ENCODE peak calls at places on chromosomes 3 and 15, in seven cellular contexts. Z, H, N, C, F, J and W are unnamed samples.

GRCh38 chr3:75329713-75330112 is 334.4 kb upstream of the FRG2C start:
- DNase-seq in Z (no peak), H (no peak), N (no peak), C (no peak), F (no peak), J (no peak), W (no peak)

GRCh38 chr3:58054652-58055051 is 46.4 kb downstream of the FLNB start:
- DNase-seq in Z (no peak), H (no peak), N (no peak), C (no peak), F (no peak), J (no peak), W (no peak)

GRCh38 chr15:76196949-76197315 is 114.3 kb downstream of the ETFA start:
- DNase-seq in Z (peak; percentile 38), H (peak; percentile 73), N (no peak), C (no peak), F (no peak), J (no peak), W (no peak)

GRCh38 chr3:139455855-139456254 is 20.5 kb downstream of the RBP2 start:
- DNase-seq in Z (no peak), H (no peak), N (peak; percentile 70), C (peak; percentile 12), F (no peak), J (no peak), W (no peak)

GRCh38 chr15:86650084-86650483 is 570.4 kb downstream of the AGBL1 start:
- DNase-seq in Z (no peak), H (no peak), N (no peak), C (no peak), F (no peak), J (no peak), W (no peak)

GRCh38 chr15:101045835-101046691 is 126.9 kb downstream of the LRRK1 start:
- DNase-seq in Z (peak; percentile 5), H (peak; percentile 51), N (no peak), C (no peak), F (peak; percentile 16), J (no peak), W (no peak)

GRCh38 chr3:150725548-150725947 is 21.8 kb upstream of the ERICH6 start:
- DNase-seq in Z (peak; percentile 75), H (no peak), N (no peak), C (no peak), F (peak; percentile 60), J (no peak), W (no peak)

GRCh38 chr3:190265795-190266194 is 56.5 kb downstream of the CLDN1 start:
- DNase-seq in Z (peak; percentile 50), H (no peak), N (no peak), C (no peak), F (no peak), J (no peak), W (no peak)

GRCh38 chr15:38540516-38540915 is 24.1 kb downstream of the RASGRP1 start:
- DNase-seq in Z (no peak), H (no peak), N (no peak), C (no peak), F (no peak), J (no peak), W (no peak)

GRCh38 chr3:151421956-151422355 is 37.4 kb upstream of the P2RY12 start:
- DNase-seq in Z (no peak), H (no peak), N (peak; percentile 24), C (no peak), F (no peak), J (no peak), W (no peak)

GRCh38 chr3:11185564-11186317 is 31.4 kb downstream of the HRH1 start:
- DNase-seq in Z (peak; percentile 75), H (no peak), N (no peak), C (no peak), F (peak; percentile 75), J (no peak), W (no peak)

GRCh38 chr3:37810788-37811187 is 50.9 kb upstream of the CTDSPL start:
- DNase-seq in Z (no peak), H (no peak), N (no peak), C (no peak), F (no peak), J (no peak), W (no peak)

GRCh38 chr3:123481722-123482457 is 33.0 kb upstream of the ADCY5 start:
- DNase-seq in Z (no peak), H (peak; percentile 51), N (no peak), C (no peak), F (no peak), J (no peak), W (no peak)

GRCh38 chr3:25576146-25576545 is 88.6 kb downstream of the TOP2B start:
- DNase-seq in Z (no peak), H (no peak), N (no peak), C (no peak), F (no peak), J (no peak), W (no peak)

GRCh38 chr3:196141866-196142673 is 60.2 kb upstream of the TFRC start:
- DNase-seq in Z (no peak), H (no peak), N (no peak), C (no peak), F (peak; percentile 79), J (no peak), W (no peak)

GRCh38 chr3:52531636-52532516 is 1.8 kb downstream of the NT5DC2 start:
- DNase-seq in Z (no peak), H (peak; percentile 76), N (no peak), C (no peak), F (peak; percentile 25), J (no peak), W (peak; percentile 16)

GRCh38 chr15:77369168-77369567 is 50.7 kb downstream of the PEAK1 start:
- DNase-seq in Z (no peak), H (no peak), N (no peak), C (no peak), F (no peak), J (no peak), W (no peak)

GRCh38 chr15:58331562-58331902 is 100.3 kb upstream of the LIPC start:
- DNase-seq in Z (no peak), H (no peak), N (no peak), C (no peak), F (no peak), J (no peak), W (no peak)

GRCh38 chr15:24223739-24224138 is 451.8 kb upstream of the NPAP1 start:
- DNase-seq in Z (no peak), H (no peak), N (no peak), C (no peak), F (no peak), J (no peak), W (no peak)

GRCh38 chr3:51374456-51374855 is 10.6 kb upstream of the MANF start:
- DNase-seq in Z (no peak), H (no peak), N (no peak), C (no peak), F (no peak), J (no peak), W (no peak)

GRCh38 chr3:184710870-184711365 is 946 bp downstream of the MAGEF1 start:
- DNase-seq in Z (peak; percentile 29), H (no peak), N (no peak), C (peak; percentile 63), F (no peak), J (no peak), W (peak; percentile 45)

GRCh38 chr3:23035927-23036640 is 167.0 kb upstream of the UBE2E2 start:
- DNase-seq in Z (peak; percentile 82), H (no peak), N (peak; percentile 34), C (no peak), F (peak; percentile 55), J (no peak), W (no peak)

GRCh38 chr15:96466548-96466947 is 136.0 kb downstream of the NR2F2 start:
- DNase-seq in Z (no peak), H (no peak), N (no peak), C (no peak), F (no peak), J (no peak), W (no peak)

GRCh38 chr3:156349111-156349510 is 205.8 kb downstream of the SSR3 start:
- DNase-seq in Z (no peak), H (no peak), N (no peak), C (no peak), F (no peak), J (no peak), W (no peak)

GRCh38 chr3:58679451-58679850 is 12.9 kb upstream of the FAM3D start:
- DNase-seq in Z (no peak), H (no peak), N (no peak), C (no peak), F (no peak), J (no peak), W (no peak)

DNA sequence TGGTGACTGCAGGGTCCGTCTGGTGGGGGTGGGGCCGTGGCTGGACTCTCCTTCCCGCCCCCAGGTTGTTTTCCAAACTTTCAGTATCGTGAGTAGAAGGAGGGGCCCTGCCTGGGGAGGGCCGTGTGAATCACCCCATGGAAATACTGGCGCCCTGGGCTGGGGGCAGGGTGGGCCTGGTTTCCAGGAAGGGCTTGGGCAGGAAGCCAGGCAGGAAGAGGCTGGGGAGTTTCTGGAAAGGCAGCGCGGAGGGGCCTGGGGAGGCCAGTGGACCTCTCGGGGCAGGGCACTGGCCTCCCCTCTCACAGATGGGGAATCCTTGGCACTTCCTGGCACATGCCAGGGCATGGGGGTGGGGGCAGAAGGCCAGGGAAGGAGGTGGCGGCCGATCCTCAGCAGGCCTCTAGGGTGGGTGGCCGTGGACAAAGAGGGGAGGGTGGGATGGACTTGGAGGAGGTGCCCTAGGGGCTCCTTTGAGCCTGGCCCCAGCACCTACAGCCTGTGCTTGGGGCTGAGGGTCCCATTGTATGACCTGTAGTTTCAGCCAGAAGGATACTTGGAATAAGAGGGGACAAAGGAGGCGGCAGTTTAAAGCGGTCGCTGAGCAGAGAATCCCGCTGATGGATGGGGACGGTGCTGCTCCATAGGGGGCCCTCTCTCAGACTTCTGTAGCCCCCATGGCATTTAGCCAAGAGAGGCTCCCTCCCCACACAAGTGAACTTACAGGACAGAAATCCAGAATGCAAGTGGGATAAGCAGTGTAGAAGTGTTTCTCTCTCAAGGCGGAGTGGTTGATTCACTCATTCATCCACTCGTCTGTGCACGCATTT is 56.5 kb upstream of the GATA2 start:
- DNase-seq in Z (no peak), H (no peak), N (no peak), C (no peak), F (peak; percentile 29), J (no peak), W (no peak)
- TF ChIP-seq POLR2AphosphoS5 in Z (no peak), H (peak; percentile 78), N (no peak), C (no peak), F (no peak), J (no peak), W (no peak)

GRCh38 chr3:70006089-70006488 is 6.6 kb downstream of the SAMMSON start:
- DNase-seq in Z (no peak), H (no peak), N (no peak), C (no peak), F (no peak), J (no peak), W (no peak)

GRCh38 chr3:70011582-70011981 is 12.0 kb downstream of the SAMMSON start:
- DNase-seq in Z (no peak), H (no peak), N (no peak), C (no peak), F (no peak), J (no peak), W (no peak)
- TF ChIP-seq POLR2AphosphoS5 in Z (no peak), H (no peak), N (no peak), C (no peak), F (no peak), J (no peak), W (no peak)

GRCh38 chr15:60052796-60053195 is 48.7 kb downstream of the FOXB1 start:
- DNase-seq in Z (no peak), H (no peak), N (no peak), C (no peak), F (no peak), J (no peak), W (no peak)
- TF ChIP-seq POLR2AphosphoS5 in Z (no peak), H (no peak), N (no peak), C (no peak), F (no peak), J (no peak), W (no peak)

GRCh38 chr3:14137445-14137844 is 12.6 kb downstream of the TMEM43 start:
- DNase-seq in Z (no peak), H (no peak), N (no peak), C (no peak), F (no peak), J (no peak), W (no peak)
- TF ChIP-seq POLR2AphosphoS5 in Z (no peak), H (no peak), N (no peak), C (no peak), F (no peak), J (no peak), W (no peak)